ENCODE peak calls at places on chromosome 4, in five cellular contexts. L is RPMI8226, V is pancreas, D is fibroblast of mammary gland, B is left ventricle myocardium superior. I is an unnamed sample.

GRCh38 chr4:128823025-128823661 is 13.6 kb downstream of the JADE1 start:
- DNase-seq in B (no peak), L (no peak), V (no peak), D (peak; percentile 95), I (peak; percentile 71)

GRCh38 chr4:155392486-155393184 is 15.9 kb upstream of the MAP9 start:
- DNase-seq in B (no peak), L (no peak), V (no peak), D (peak; percentile 88), I (peak; percentile 79)

GRCh38 chr4:154741877-154742851 is 1.6 kb upstream of the LRAT start:
- DNase-seq in D (no peak), V (no peak), L (no peak), B (no peak), I (no peak)

GRCh38 chr4:40838742-40839141 is 89.0 kb downstream of the NSUN7 start:
- DNase-seq in V (no peak), L (no peak), B (no peak), D (no peak), I (no peak)

GRCh38 chr4:113446019-113446418 is 315.5 kb downstream of the CAMK2D start:
- DNase-seq in B (no peak), D (peak; percentile 97), L (no peak), V (no peak), I (peak; percentile 60)

GRCh38 chr4:2837110-2837903 is 6.3 kb upstream of the ADD1 start:
- DNase-seq in L (no peak), B (no peak), D (no peak), V (no peak), I (no peak)

GRCh38 chr4:116389139-116389538 is 696.2 kb downstream of the TRAM1L1 start:
- DNase-seq in L (no peak), D (no peak), V (no peak), B (no peak), I (no peak)

GRCh38 chr4:40572692-40573287 is 56.9 kb downstream of the RBM47 start:
- DNase-seq in L (no peak), D (no peak), V (no peak), B (no peak), I (no peak)

GRCh38 chr4:38069271-38069760 is 109.1 kb downstream of the PTTG2 start:
- DNase-seq in D (peak; percentile 84), B (no peak), L (no peak), V (peak; percentile 81), I (peak; percentile 94)

I was measured in fibroblast of villous mesenchyme.